ENCODE peak calls at places on chromosomes 4 and X, in six cellular contexts. Z, H, A, G, Y and C are unnamed samples.
A peak's percentile ranks its signal among the peaks of the same experiment; 100 is the strongest.

GRCh38 chrX:118495958-118496762 is 545 bp downstream of the DOCK11 start:
- DNase-seq in Z (no peak), H (peak; percentile 72), A (peak; percentile 57), G (peak; percentile 61), Y (peak; percentile 52), C (peak; percentile 73)

GRCh38 chrX:17038681-17039161 is 92.3 kb downstream of the REPS2 start:
- DNase-seq in Z (peak; percentile 53), H (no peak), A (no peak), G (no peak), Y (no peak), C (no peak)

GRCh38 chr4:26192921-26193894 is 127.6 kb upstream of the RBPJ start:
- DNase-seq in Z (no peak), H (no peak), A (no peak), G (no peak), Y (peak; percentile 59), C (no peak)

GRCh38 chrX:109760241-109760921 is 27.3 kb upstream of the ACSL4 start:
- DNase-seq in Z (peak; percentile 11), H (no peak), A (no peak), G (no peak), Y (no peak), C (no peak)

GRCh38 chrX:38799995-38800394 is 1.3 kb upstream of the MID1IP1 start:
- DNase-seq in Z (no peak), H (no peak), A (no peak), G (no peak), Y (no peak), C (no peak)

GRCh38 chr4:183659919-183660318 is 826 bp downstream of the TRAPPC11 start:
- DNase-seq in Z (peak; percentile 1), H (no peak), A (no peak), G (no peak), Y (peak; percentile 9), C (no peak)

GRCh38 chr4:87093443-87094123 is 126.8 kb downstream of the KLHL8 start:
- DNase-seq in Z (peak; percentile 72), H (no peak), A (no peak), G (no peak), Y (peak; percentile 73), C (no peak)

GRCh38 chrX:21394792-21395191 is 20.6 kb downstream of the CNKSR2 start:
- DNase-seq in Z (no peak), H (no peak), A (no peak), G (no peak), Y (no peak), C (no peak)

GRCh38 chr4:150583287-150584197 is 1.6 kb downstream of the MAB21L2 start:
- DNase-seq in Z (peak; percentile 63), H (peak; percentile 52), A (peak; percentile 82), G (no peak), Y (no peak), C (no peak)

GRCh38 chrX:72685810-72686465 is 28.2 kb downstream of the PHKA1 start:
- DNase-seq in Z (no peak), H (no peak), A (no peak), G (no peak), Y (no peak), C (no peak)

GRCh38 chr4:37601527-37601926 is 84.6 kb downstream of the RELL1 start:
- DNase-seq in Z (no peak), H (no peak), A (no peak), G (no peak), Y (no peak), C (no peak)

GRCh38 chrX:99857455-99857854 is 552.6 kb downstream of the PCDH19 start:
- DNase-seq in Z (peak; percentile 3), H (no peak), A (no peak), G (no peak), Y (no peak), C (no peak)

GRCh38 chr4:179112441-179113170 is 1670.4 kb upstream of the AGA start:
- DNase-seq in Z (no peak), H (no peak), A (no peak), G (no peak), Y (no peak), C (no peak)

GRCh38 chr4:114037981-114038380 is 58.5 kb upstream of the ARSJ start:
- DNase-seq in Z (no peak), H (no peak), A (no peak), G (no peak), Y (no peak), C (no peak)

GRCh38 chr4:4641661-4642180 is 99.9 kb upstream of the STX18 start:
- DNase-seq in Z (no peak), H (no peak), A (no peak), G (no peak), Y (no peak), C (no peak)

GRCh38 chr4:1411436-1412375 is 5.5 kb upstream of the NKX1-1 start:
- DNase-seq in Z (no peak), H (no peak), A (no peak), G (no peak), Y (no peak), C (peak; percentile 34)

GRCh38 chr4:139403457-139403856 is 50.5 kb upstream of the RAB33B start:
- DNase-seq in Z (no peak), H (no peak), A (no peak), G (no peak), Y (no peak), C (no peak)
- TF ChIP-seq CTCF in Z (no peak), H (no peak), A (peak; percentile 13), G (no peak), Y (no peak), C (peak; percentile 22)

GRCh38 chr4:64330143-64330542 is 79.1 kb downstream of the TECRL start:
- DNase-seq in Z (no peak), H (no peak), A (no peak), G (no peak), Y (no peak), C (no peak)
- TF ChIP-seq CTCF in Z (no peak), H (no peak), A (no peak), G (no peak), Y (no peak), C (no peak)

GRCh38 chrX:63421411-63421810 is 70.3 kb upstream of the SPIN4 start:
- DNase-seq in Z (no peak), H (no peak), A (no peak), G (no peak), Y (no peak), C (no peak)
- TF ChIP-seq CTCF in Z (no peak), H (no peak), A (peak; percentile 7), G (no peak), Y (no peak), C (no peak)

GRCh38 chrX:150880808-150881165 is 17.7 kb downstream of the CD99L2 start:
- DNase-seq in Z (no peak), H (no peak), A (no peak), G (no peak), Y (no peak), C (no peak)
- TF ChIP-seq CTCF in Z (no peak), H (no peak), A (no peak), G (no peak), Y (no peak), C (no peak)